ENCODE peak calls at places on chromosomes 3 and 15, in eight cellular contexts. W is stimulated activated CD4-positive, alpha-beta T cell treated with anti-CD3 and anti-CD28 coated beads, TNF-alpha, amount 100 ng/mL, for 4 hours; X is NCI-H187 treated with DMSO at 0.1 percent for 48 hours; Q is occipital lobe; L is GM23248; Y is cardiac muscle cell; B is COR-L47; N is foreskin melanocyte. U is an unnamed sample.

GRCh38 chr3:16311960-16312451 is 47.0 kb downstream of the OXNAD1 start:
- DNase-seq in L (peak), B (no peak), Y (no peak), Q (no peak), W (peak), X (no peak), N (no peak), U (no peak)

GRCh38 chr3:114496874-114497273 is 203.0 kb downstream of the TIGIT start:
- DNase-seq in Q (no peak), Y (no peak), L (peak), W (no peak), X (no peak), N (no peak), B (no peak), U (no peak)

GRCh38 chr3:69218079-69218478 is 95.7 kb upstream of the LMOD3 start:
- DNase-seq in N (no peak), W (no peak), B (no peak), Q (no peak), L (no peak), Y (no peak), X (no peak), U (no peak)

GRCh38 chr3:64691051-64691450 is 3.3 kb upstream of the ADAMTS9 start:
- DNase-seq in B (no peak), Y (no peak), W (no peak), Q (no peak), X (no peak), N (no peak), L (peak), U (no peak)

GRCh38 chr15:39828374-39828931 is 45.8 kb upstream of the FSIP1 start:
- DNase-seq in Q (no peak), X (no peak), L (peak), W (no peak), N (no peak), B (peak), Y (peak), U (peak)

GRCh38 chr3:152328841-152329240 is 60.1 kb downstream of the MBNL1 start:
- DNase-seq in X (no peak), B (no peak), W (no peak), Y (no peak), L (peak), Q (no peak), N (no peak), U (no peak)

GRCh38 chr3:4584537-4585249 is 91.5 kb downstream of the ITPR1 start:
- DNase-seq in N (no peak), B (no peak), Y (no peak), L (peak), X (no peak), Q (no peak), W (no peak), U (no peak)

GRCh38 chr3:72892870-72893269 is 5.0 kb downstream of the GXYLT2 start:
- DNase-seq in W (no peak), N (no peak), X (no peak), Q (no peak), L (no peak), Y (no peak), B (no peak), U (peak)

GRCh38 chr3:42442640-42443039 is 32.2 kb upstream of the LYZL4 start:
- DNase-seq in B (no peak), Q (no peak), N (no peak), L (peak), Y (no peak), X (no peak), W (no peak), U (no peak)

GRCh38 chr15:91813924-91814323 is 39.6 kb upstream of the SLCO3A1 start:
- DNase-seq in Q (no peak), N (no peak), W (no peak), Y (no peak), B (no peak), X (no peak), L (no peak), U (no peak)

GRCh38 chr3:38585791-38586420 is 63.6 kb downstream of the SCN5A start:
- DNase-seq in L (no peak), Y (no peak), W (no peak), X (no peak), N (no peak), Q (no peak), B (no peak), U (no peak)

GRCh38 chr3:101703169-101703568 is 16.7 kb upstream of the RPL24 start:
- DNase-seq in X (no peak), W (no peak), B (no peak), N (no peak), L (no peak), Q (no peak), Y (no peak), U (no peak)

GRCh38 chr3:188683032-188683491 is 488.7 kb upstream of the TPRG1 start:
- DNase-seq in W (no peak), Q (no peak), X (no peak), B (no peak), N (no peak), Y (no peak), L (peak), U (no peak)

GRCh38 chr3:136277634-136278033 is 27.5 kb downstream of the PCCB start:
- DNase-seq in B (peak), X (no peak), W (no peak), N (no peak), L (no peak), Q (no peak), Y (no peak), U (peak)

GRCh38 chr3:134903840-134904239 is 108.8 kb downstream of the EPHB1 start:
- DNase-seq in L (no peak), W (no peak), N (no peak), Q (no peak), B (peak), X (no peak), Y (no peak), U (no peak)

GRCh38 chr3:195551381-195551978 is 8.4 kb upstream of the PPP1R2 start:
- DNase-seq in L (no peak), Q (no peak), W (no peak), N (no peak), Y (no peak), X (no peak), B (no peak), U (no peak)

GRCh38 chr15:78343431-78343830 is 3.3 kb downstream of the CRABP1 start:
- DNase-seq in Y (no peak), W (no peak), B (no peak), N (no peak), L (no peak), Q (no peak), X (no peak), U (no peak)

GRCh38 chr3:127038476-127038875 is 55.6 kb downstream of the PLXNA1 start:
- DNase-seq in Q (no peak), B (no peak), Y (no peak), W (no peak), N (no peak), X (no peak), L (no peak), U (no peak)

GRCh38 chr3:23668430-23668904 is 137.3 kb upstream of the UBE2E1 start:
- DNase-seq in W (no peak), L (peak), Q (no peak), X (no peak), Y (no peak), B (no peak), N (no peak), U (no peak)

GRCh38 chr15:63374686-63375520 is 6.7 kb downstream of the CA12 start:
- DNase-seq in Q (peak), Y (peak), B (peak), L (peak), X (no peak), W (no peak), N (peak), U (peak)

GRCh38 chr15:84736375-84736774 is 12.0 kb upstream of the ZNF592 start:
- DNase-seq in X (no peak), L (no peak), Q (no peak), Y (no peak), W (no peak), B (no peak), N (no peak), U (no peak)

GRCh38 chr3:183638092-183638644 is 2.7 kb downstream of the KLHL24 start:
- DNase-seq in W (no peak), L (no peak), X (no peak), B (no peak), Y (no peak), Q (no peak), N (no peak), U (no peak)

GRCh38 chr3:65828706-65829105 is 210.0 kb downstream of the MAGI1 start:
- DNase-seq in B (no peak), Y (no peak), Q (peak), L (peak), N (no peak), X (no peak), W (no peak), U (no peak)

GRCh38 chr3:27025718-27026117 is 343.5 kb downstream of the NEK10 start:
- DNase-seq in N (no peak), L (no peak), Y (no peak), Q (no peak), B (peak), W (no peak), X (no peak), U (peak)

GRCh38 chr15:45829336-45830153 is 194.7 kb downstream of the SQOR start:
- DNase-seq in L (no peak), B (no peak), W (no peak), N (no peak), Y (no peak), Q (no peak), X (no peak), U (peak)

GRCh38 chr15:35545316-35545824 is 595 bp downstream of the DPH6 start:
- DNase-seq in Q (no peak), W (peak), Y (peak), X (no peak), L (peak), B (peak), N (peak), U (no peak)

GRCh38 chr3:123186695-123187094 is 15.0 kb upstream of the SEC22A start:
- DNase-seq in N (peak), Y (no peak), B (no peak), Q (no peak), L (peak), X (no peak), W (no peak), U (no peak)

GRCh38 chr3:14434105-14434504 is 31.7 kb downstream of the SLC6A6 start:
- DNase-seq in N (no peak), Y (no peak), L (peak), W (no peak), B (no peak), X (no peak), Q (no peak), U (no peak)

GRCh38 chr3:49358884-49359225 is 702 bp upstream of the GPX1 start:
- DNase-seq in Q (no peak), L (no peak), Y (no peak), B (no peak), N (no peak), W (no peak), X (no peak), U (no peak)

GRCh38 chr3:140117111-140117526 is 182.1 kb downstream of the CLSTN2 start:
- DNase-seq in N (peak), X (no peak), W (no peak), B (no peak), Y (no peak), L (no peak), Q (no peak), U (no peak)

GRCh38 chr3:123832712-123833397 is 51.3 kb downstream of the MYLK start:
- DNase-seq in W (no peak), N (no peak), Y (no peak), X (no peak), B (no peak), L (no peak), Q (no peak), U (no peak)

GRCh38 chr3:35663471-35663870 is 24.1 kb downstream of the ARPP21 start:
- DNase-seq in X (no peak), L (no peak), W (no peak), Y (no peak), N (no peak), Q (no peak), B (no peak), U (no peak)

GRCh38 chr15:67941643-67942315 is 101.9 kb upstream of the RNU6-1 start:
- DNase-seq in Y (no peak), X (no peak), L (peak), N (no peak), W (no peak), Q (no peak), B (no peak), U (no peak)

GRCh38 chr3:149898771-149899170 is 71.9 kb downstream of the PFN2 start:
- DNase-seq in Y (peak), W (no peak), L (peak), B (no peak), X (no peak), Q (no peak), N (peak), U (no peak)

GRCh38 chr3:105967117-105967516 is 98.3 kb upstream of the CBLB start:
- DNase-seq in B (no peak), Y (no peak), N (no peak), Q (no peak), L (peak), W (no peak), X (no peak), U (no peak)

U was measured in NCI-H345.